ENCODE peak calls at places on chromosome X, in nine cellular contexts. I is heart left ventricle, T is Peyer's patch, O is cardiac muscle cell, J is right atrium auricular region, L is ovary, U is OCI-LY7, R is body of pancreas, P is choroid plexus epithelial cell. E is an unnamed sample.

GRCh38 chrX:1448793-1449580 is 3.7 kb downstream of the ASMTL start:
- DNase-seq in I (peak; percentile 15), T (peak; percentile 40), U (no peak), O (no peak), P (no peak), L (no peak), R (no peak), J (no peak), E (no peak)

GRCh38 chrX:98398542-98398941 is 1514.8 kb downstream of the RPA4 start:
- DNase-seq in L (no peak), J (no peak), U (peak; percentile 1), I (no peak), O (no peak), R (no peak), P (no peak), T (no peak), E (no peak)

GRCh38 chrX:154040307-154040756 is 20.6 kb upstream of the IRAK1 start:
- DNase-seq in U (no peak), T (no peak), L (no peak), I (no peak), O (peak; percentile 84), P (peak; percentile 92), R (no peak), J (no peak), E (no peak)

GRCh38 chrX:19964017-19964710 is 26.7 kb downstream of the BCLAF3 start:
- DNase-seq in U (no peak), L (no peak), P (no peak), J (no peak), T (no peak), R (no peak), O (no peak), I (no peak), E (no peak)

GRCh38 chrX:7223271-7223670 is 75.3 kb upstream of the PUDP start:
- DNase-seq in I (no peak), L (no peak), U (no peak), P (no peak), R (no peak), T (no peak), J (no peak), O (no peak), E (no peak)

GRCh38 chrX:70129811-70130210 is 3.4 kb upstream of the IGBP1 start:
- DNase-seq in P (no peak), U (no peak), L (no peak), T (no peak), J (no peak), I (no peak), O (peak; percentile 1), R (no peak), E (no peak)

GRCh38 chrX:63932006-63932405 is 147.0 kb upstream of the ARHGEF9 start:
- DNase-seq in J (no peak), R (no peak), I (no peak), L (no peak), P (no peak), T (no peak), U (no peak), O (no peak), E (no peak)

GRCh38 chrX:20567108-20567507 is 300.4 kb upstream of the RPS6KA3 start:
- DNase-seq in R (no peak), P (no peak), O (no peak), T (no peak), J (no peak), U (no peak), L (no peak), I (no peak), E (no peak)

GRCh38 chrX:54208531-54208930 is 25.5 kb upstream of the FAM120C start:
- DNase-seq in R (no peak), P (peak; percentile 42), J (no peak), O (peak; percentile 38), I (no peak), L (no peak), T (no peak), U (no peak), E (no peak)

GRCh38 chrX:147699061-147699460 is 212.7 kb upstream of the FMR1 start:
- DNase-seq in J (no peak), R (no peak), U (no peak), L (no peak), T (no peak), P (no peak), I (no peak), O (no peak), E (no peak)

GRCh38 chrX:85590638-85591037 is 211.2 kb upstream of the POF1B start:
- DNase-seq in T (no peak), L (no peak), R (no peak), O (no peak), I (no peak), P (no peak), U (no peak), J (no peak), E (no peak)

GRCh38 chrX:104211187-104211586 is 43.5 kb downstream of the ESX1 start:
- DNase-seq in P (no peak), J (no peak), T (no peak), R (no peak), I (no peak), U (no peak), L (no peak), O (no peak), E (no peak)

GRCh38 chrX:115968436-115969252 is 201.9 kb upstream of the AGTR2 start:
- DNase-seq in J (peak; percentile 66), I (peak; percentile 39), P (peak; percentile 17), L (peak; percentile 42), T (no peak), U (no peak), R (peak; percentile 43), O (peak; percentile 72), E (no peak)

GRCh38 chrX:132480581-132481203 is 8.1 kb downstream of the MBNL3 start:
- DNase-seq in U (peak; percentile 89), P (peak; percentile 11), L (no peak), I (no peak), O (peak; percentile 64), T (peak; percentile 80), J (no peak), R (peak; percentile 58), E (peak; percentile 53)

GRCh38 chrX:53440631-53441517 is 6.7 kb upstream of the HSD17B10 start:
- DNase-seq in O (peak; percentile 55), R (peak; percentile 50), I (peak; percentile 26), T (peak; percentile 84), U (no peak), L (peak; percentile 81), P (peak; percentile 24), J (peak; percentile 89), E (no peak)

GRCh38 chrX:110062919-110063318 is 60.0 kb downstream of the TMEM164 start:
- DNase-seq in P (no peak), U (no peak), I (no peak), R (no peak), T (no peak), J (no peak), L (no peak), O (no peak), E (no peak)

GRCh38 chrX:346034-346813 is 27.6 kb upstream of the GTPBP6 start:
- DNase-seq in I (no peak), P (no peak), L (no peak), U (no peak), T (no peak), R (no peak), J (no peak), O (no peak), E (no peak)

DNA sequence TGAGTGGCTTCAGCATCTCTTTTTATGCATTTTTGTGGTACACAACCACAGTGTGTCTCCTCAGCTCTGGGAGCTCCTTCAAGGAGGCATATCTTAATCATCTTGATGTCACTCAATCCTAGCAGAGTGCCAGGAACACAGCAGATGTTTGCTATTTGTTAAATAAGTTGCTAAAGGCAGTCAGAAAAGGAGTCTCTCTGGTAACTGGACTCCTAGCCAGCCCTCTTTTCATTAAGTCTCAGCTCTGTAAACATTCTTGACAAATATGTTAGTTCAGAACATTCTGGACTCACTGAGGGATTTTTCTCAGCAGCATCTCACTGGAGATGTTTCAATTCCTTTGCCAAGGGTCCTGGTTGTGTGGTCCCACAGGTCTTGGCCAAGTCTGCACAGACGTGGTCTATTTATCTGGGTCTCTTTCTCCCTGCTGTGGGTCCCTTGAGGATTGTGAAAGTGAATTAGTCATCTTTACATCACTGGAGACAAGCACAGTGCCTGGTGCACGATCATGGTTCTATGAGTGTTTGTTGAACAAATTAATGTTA is 20.3 kb upstream of the FAM9C start:
- DNase-seq in T (no peak), P (peak; percentile 96), U (no peak), J (no peak), I (no peak), L (no peak), O (peak; percentile 85), R (no peak), E (peak; percentile 82)
- H3K4me3 ChIP-seq in T (no peak overlapping the region), P (no peak overlapping the region), U (no peak overlapping the region), J (no peak overlapping the region), I (no peak overlapping the region), L (no peak overlapping the region), O (no peak overlapping the region), R (no peak overlapping the region), E (no peak overlapping the region)

GRCh38 chrX:68365356-68365755 is 67.9 kb downstream of the OPHN1 start:
- DNase-seq in L (no peak), O (peak; percentile 6), U (no peak), R (no peak), I (no peak), P (peak; percentile 29), J (no peak), T (no peak), E (no peak)

GRCh38 chrX:68369559-68369958 is 63.7 kb downstream of the OPHN1 start:
- DNase-seq in O (no peak), T (no peak), I (no peak), J (no peak), L (no peak), R (no peak), P (no peak), U (no peak), E (no peak)

GRCh38 chrX:68358679-68359078 is 74.6 kb downstream of the OPHN1 start:
- DNase-seq in O (peak; percentile 48), P (peak; percentile 25), I (no peak), L (no peak), J (no peak), T (no peak), U (no peak), R (no peak), E (no peak)

GRCh38 chrX:68363984-68364383 is 69.3 kb downstream of the OPHN1 start:
- DNase-seq in I (no peak), J (no peak), O (no peak), T (no peak), R (no peak), L (no peak), U (no peak), P (no peak), E (no peak)
- TF ChIP-seq CTCF in I (no peak), J (no peak), O (no peak), T (no peak), R (no peak), L (no peak), U (no peak), P (no peak), E (no peak)

DNA sequence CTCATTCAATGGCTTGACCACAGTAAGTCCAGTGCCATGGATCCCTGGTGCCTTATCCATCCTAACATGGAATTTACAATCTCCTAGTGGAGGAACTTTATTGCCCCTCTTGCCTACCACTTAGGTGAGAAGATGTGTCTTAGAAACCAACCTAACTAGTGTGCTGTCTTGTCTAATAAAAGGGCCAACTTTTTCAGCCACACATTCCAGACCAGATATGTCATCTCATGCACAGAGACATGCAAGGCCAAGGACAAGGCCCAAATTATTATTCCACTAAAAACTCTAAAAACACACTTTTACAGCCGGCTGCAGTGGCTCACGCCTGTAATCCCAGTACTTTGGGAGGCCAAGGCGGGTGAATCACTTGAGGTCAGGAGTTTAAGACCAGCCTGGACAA is 10.6 kb upstream of the PRDX4 start:
- DNase-seq in I (no peak), T (no peak), R (no peak), L (no peak), P (peak; percentile 24), O (no peak), U (no peak), J (no peak), E (no peak)
- H3K4me3 ChIP-seq in I (no peak overlapping the region), T (no peak overlapping the region), R (no peak overlapping the region), L (no peak overlapping the region), P (no peak overlapping the region), O (no peak overlapping the region), U (no peak overlapping the region), J (no peak overlapping the region), E (no peak overlapping the region)

GRCh38 chrX:32673193-32673592 is 538.2 kb downstream of the DMD start:
- DNase-seq in R (no peak), J (no peak), U (peak; percentile 30), P (peak; percentile 17), T (no peak), L (no peak), I (no peak), O (peak; percentile 1), E (no peak)
- TF ChIP-seq CTCF in R (no peak), J (no peak), U (peak; percentile 66), P (no peak), T (no peak), L (no peak), I (no peak), O (peak; percentile 7), E (peak; percentile 18)

E was measured in LNCaP clone FGC.